ENCODE peak calls at places on chromosome 19, in seven cellular contexts. H is fibroblast of lung; J is activated T-helper 1 cell treated with anti-CD3 and anti-CD28 coated beads, Interleukin-12 subunit alpha, Interleukin-12 subunit beta, Interleukin-2, Interleukin-4 antibody, amounts not matched to agents 30 ng/mL and 10 ng/mL and 1 ng/mL, durations not matched to agents 14 hours and 24 hours and 36 hours; E is Kasumi-1; Z is EH; M is CD8-positive, alpha-beta T cell; K is esophagus squamous epithelium. A is an unnamed sample.
A peak's percentile ranks its signal among the peaks of the same experiment; 100 is the strongest.

GRCh38 chr19:47187023-47187655 is 43.9 kb downstream of the BBC3 start:
- DNase-seq in H (no peak), J (no peak), E (no peak), Z (no peak), M (no peak), K (no peak), A (no peak)

GRCh38 chr19:4066176-4066606 is 508 bp downstream of the ZBTB7A start:
- DNase-seq in H (no peak), J (peak; percentile 24), E (no peak), Z (no peak), M (peak; percentile 55), K (no peak), A (no peak)

GRCh38 chr19:45817010-45817724 is 2.1 kb upstream of the RSPH6A start:
- DNase-seq in H (peak; percentile 94), J (peak; percentile 89), E (peak; percentile 90), Z (peak; percentile 93), M (peak; percentile 94), K (peak; percentile 66), A (peak; percentile 98)

GRCh38 chr19:51094696-51095279 is 12.1 kb upstream of the KLK14 start:
- DNase-seq in H (no peak), J (no peak), E (peak; percentile 23), Z (peak; percentile 18), M (no peak), K (no peak), A (peak; percentile 77)

GRCh38 chr19:45754323-45754722 is 14.7 kb downstream of the SIX5 start:
- DNase-seq in H (no peak), J (no peak), E (no peak), Z (no peak), M (no peak), K (no peak), A (no peak)

GRCh38 chr19:3986260-3987041 is 1.2 kb upstream of the EEF2 start:
- DNase-seq in H (peak; percentile 84), J (peak; percentile 54), E (peak; percentile 94), Z (peak; percentile 82), M (peak; percentile 44), K (no peak), A (peak; percentile 91)

GRCh38 chr19:30450101-30450500 is 77.9 kb downstream of the ZNF536 start:
- DNase-seq in H (peak; percentile 27), J (no peak), E (no peak), Z (no peak), M (no peak), K (no peak), A (peak; percentile 77)

GRCh38 chr19:13764101-13764807 is at the start of gene MRI1:
- DNase-seq in H (peak; percentile 72), J (peak; percentile 56), E (peak; percentile 65), Z (peak; percentile 80), M (peak; percentile 55), K (no peak), A (peak; percentile 67)

GRCh38 chr19:27975419-27976005 is 1237.4 kb downstream of the UQCRFS1 start:
- DNase-seq in H (no peak), J (no peak), E (no peak), Z (no peak), M (no peak), K (no peak), A (no peak)

GRCh38 chr19:43595605-43595998 is 332 bp downstream of the IRGQ start:
- DNase-seq in H (no peak), J (peak; percentile 14), E (no peak), Z (no peak), M (no peak), K (no peak), A (no peak)

GRCh38 chr19:6414793-6415591 is 9.6 kb downstream of the KHSRP start:
- DNase-seq in H (no peak), J (no peak), E (no peak), Z (no peak), M (no peak), K (no peak), A (peak; percentile 27)

GRCh38 chr19:29798783-29799182 is 13.0 kb upstream of the CCNE1 start:
- DNase-seq in H (peak; percentile 8), J (no peak), E (no peak), Z (peak; percentile 32), M (no peak), K (no peak), A (no peak)

GRCh38 chr19:19591133-19591825 is 27.2 kb downstream of the PBX4 start:
- DNase-seq in H (peak; percentile 98), J (peak; percentile 75), E (peak; percentile 90), Z (peak; percentile 99), M (peak; percentile 35), K (no peak), A (peak; percentile 51)

GRCh38 chr19:51887522-51888498 is at the start of gene ZNF577:
- DNase-seq in H (peak; percentile 96), J (no peak), E (no peak), Z (peak; percentile 84), M (peak; percentile 50), K (peak; percentile 7), A (peak; percentile 98)

GRCh38 chr19:41427647-41428480 is 690 bp upstream of the B3GNT8 start:
- DNase-seq in H (peak; percentile 27), J (peak; percentile 9), E (peak; percentile 59), Z (peak; percentile 33), M (peak; percentile 34), K (no peak), A (peak; percentile 63)

GRCh38 chr19:860481-861098 is 1.1 kb downstream of the CFD start:
- DNase-seq in H (peak; percentile 80), J (peak; percentile 36), E (peak; percentile 23), Z (peak; percentile 68), M (peak; percentile 43), K (no peak), A (peak; percentile 69)

GRCh38 chr19:33325920-33326319 is 23.6 kb upstream of the CEBPA start:
- DNase-seq in H (peak; percentile 72), J (no peak), E (no peak), Z (peak; percentile 19), M (no peak), K (no peak), A (no peak)

GRCh38 chr19:2332341-2333026 is 4.0 kb downstream of the SPPL2B start:
- DNase-seq in H (no peak), J (peak; percentile 55), E (no peak), Z (no peak), M (peak; percentile 40), K (no peak), A (no peak)

GRCh38 chr19:35076657-35077056 is 35.1 kb downstream of the HPN start:
- DNase-seq in H (no peak), J (no peak), E (no peak), Z (no peak), M (no peak), K (no peak), A (no peak)

GRCh38 chr19:50777830-50778303 is 7.6 kb downstream of the GPR32 start:
- DNase-seq in H (no peak), J (no peak), E (no peak), Z (peak; percentile 27), M (no peak), K (no peak), A (peak; percentile 90)

GRCh38 chr19:45670670-45671453 is 2.8 kb downstream of the GIPR start:
- DNase-seq in H (peak; percentile 72), J (peak; percentile 68), E (peak; percentile 71), Z (peak; percentile 88), M (peak; percentile 10), K (no peak), A (peak; percentile 99)

GRCh38 chr19:48405850-48406249 is 12.4 kb downstream of the GRIN2D start:
- DNase-seq in H (no peak), J (no peak), E (no peak), Z (peak; percentile 22), M (no peak), K (no peak), A (no peak)

GRCh38 chr19:38952395-38953165 is 21.8 kb downstream of the MRPS12 start:
- DNase-seq in H (no peak), J (peak; percentile 37), E (peak; percentile 73), Z (peak; percentile 17), M (no peak), K (no peak), A (peak; percentile 80)

GRCh38 chr19:34351382-34351802 is 13.6 kb upstream of the GPI start:
- DNase-seq in H (no peak), J (peak; percentile 11), E (no peak), Z (no peak), M (peak; percentile 13), K (no peak), A (no peak)

GRCh38 chr19:4369888-4370260 is 26.5 kb downstream of the MPND start:
- DNase-seq in H (no peak), J (peak; percentile 67), E (peak; percentile 49), Z (no peak), M (peak; percentile 66), K (no peak), A (peak; percentile 65)

GRCh38 chr19:41868120-41868988 is 8.3 kb downstream of the RPS19 start:
- DNase-seq in H (no peak), J (no peak), E (no peak), Z (no peak), M (no peak), K (no peak), A (no peak)

GRCh38 chr19:4077800-4078683 is 11.3 kb upstream of the ZBTB7A start:
- DNase-seq in H (peak; percentile 33), J (peak; percentile 41), E (peak; percentile 24), Z (peak; percentile 59), M (peak; percentile 27), K (no peak), A (peak; percentile 69)

GRCh38 chr19:45145270-45146189 is 15.3 kb downstream of the NKPD1 start:
- DNase-seq in H (no peak), J (no peak), E (no peak), Z (no peak), M (no peak), K (no peak), A (no peak)

GRCh38 chr19:33634361-33635091 is 12.8 kb downstream of the CHST8 start:
- DNase-seq in H (no peak), J (no peak), E (no peak), Z (no peak), M (no peak), K (no peak), A (no peak)

GRCh38 chr19:9848060-9848459 is 12.9 kb downstream of the PIN1 start:
- DNase-seq in H (no peak), J (no peak), E (no peak), Z (no peak), M (no peak), K (no peak), A (peak; percentile 72)

GRCh38 chr19:42252365-42253244 is 2.3 kb downstream of the ERF start:
- DNase-seq in H (peak; percentile 47), J (no peak), E (peak; percentile 62), Z (peak; percentile 65), M (no peak), K (no peak), A (peak; percentile 42)

GRCh38 chr19:23071087-23071511 is 45.7 kb upstream of the ZNF730 start:
- DNase-seq in H (peak; percentile 24), J (no peak), E (no peak), Z (peak; percentile 50), M (no peak), K (no peak), A (peak; percentile 71)

GRCh38 chr19:38653028-38653571 is 5.7 kb downstream of the ACTN4 start:
- DNase-seq in H (peak; percentile 71), J (no peak), E (no peak), Z (peak; percentile 51), M (no peak), K (no peak), A (no peak)

GRCh38 chr19:49103331-49104085 is 10.7 kb upstream of the LIN7B start:
- DNase-seq in H (no peak), J (no peak), E (no peak), Z (no peak), M (no peak), K (no peak), A (no peak)

GRCh38 chr19:49086296-49086695 is 1.0 kb downstream of the SNRNP70 start:
- DNase-seq in H (no peak), J (no peak), E (no peak), Z (no peak), M (no peak), K (no peak), A (no peak)

GRCh38 chr19:58351558-58351878 is 1.8 kb downstream of the A1BG start:
- DNase-seq in H (no peak), J (no peak), E (no peak), Z (no peak), M (no peak), K (no peak), A (no peak)

GRCh38 chr19:41894350-41894749 is 11.4 kb downstream of the ARHGEF1 start:
- DNase-seq in H (no peak), J (no peak), E (no peak), Z (no peak), M (no peak), K (no peak), A (no peak)

GRCh38 chr19:41707502-41707812 is 969 bp upstream of the CEACAM5 start:
- DNase-seq in H (no peak), J (no peak), E (no peak), Z (no peak), M (no peak), K (no peak), A (peak; percentile 47)

A was measured in GM23338.